ENCODE peak calls at places on chromosomes 11 and 22, in seven cellular contexts. Y is spleen, M is heart left ventricle, G is HFF-Myc, Q is AG09309, F is heart right ventricle, X is A549. T is an unnamed sample.

GRCh38 chr11:6251990-6252473 is 7.6 kb upstream of the CCKBR start:
- DNase-seq in M (no peak), Q (no peak), G (no peak), X (no peak), F (no peak), Y (no peak), T (peak)

GRCh38 chr22:20566420-20567260 is 59.2 kb downstream of the MED15 start:
- DNase-seq in Q (peak), X (peak), G (no peak), Y (peak), M (no peak), F (no peak), T (peak)

GRCh38 chr22:24001314-24001713 is 3.9 kb downstream of the GSTT4 start:
- DNase-seq in Y (no peak), G (no peak), X (no peak), F (no peak), M (no peak), Q (no peak), T (no peak)

GRCh38 chr22:40529817-40530216 is 106.7 kb downstream of the MRTFA start:
- DNase-seq in M (no peak), Y (no peak), Q (no peak), G (no peak), X (no peak), F (no peak), T (no peak)

GRCh38 chr11:132312161-132312560 is 941.7 kb downstream of the NTM start:
- DNase-seq in Y (no peak), Q (peak), M (no peak), X (no peak), F (no peak), G (no peak), T (no peak)

GRCh38 chr11:113202431-113202830 is 112.0 kb upstream of the TTC12 start:
- DNase-seq in Y (no peak), M (no peak), G (no peak), Q (no peak), X (peak), F (no peak), T (no peak)

GRCh38 chr11:1514349-1515061 is 27.9 kb upstream of the MOB2 start:
- DNase-seq in M (no peak), F (no peak), G (no peak), Q (no peak), X (no peak), Y (peak), T (no peak)

GRCh38 chr11:118437736-118438125 is 1.4 kb downstream of the KMT2A start:
- DNase-seq in M (peak), F (peak), Y (peak), Q (no peak), X (no peak), G (no peak), T (no peak)

GRCh38 chr22:41831828-41832552 is 915 bp upstream of the SREBF2 start:
- DNase-seq in Q (no peak), X (no peak), G (no peak), M (no peak), Y (no peak), F (no peak), T (no peak)

GRCh38 chr11:122146475-122146874 is 30.5 kb upstream of the BLID start:
- DNase-seq in M (no peak), G (no peak), F (no peak), Y (no peak), Q (no peak), X (peak), T (no peak)

GRCh38 chr22:22848364-22848866 is 39.2 kb upstream of the IGLL5 start:
- DNase-seq in F (peak), Y (peak), X (peak), G (no peak), Q (no peak), M (peak), T (peak)

GRCh38 chr11:125164422-125165110 is at the start of gene PKNOX2:
- DNase-seq in Y (peak), G (no peak), M (peak), X (peak), F (peak), Q (no peak), T (peak)

GRCh38 chr11:100790073-100790472 is 103.0 kb downstream of the ARHGAP42 start:
- DNase-seq in F (no peak), Q (no peak), Y (no peak), X (no peak), G (no peak), M (no peak), T (no peak)

GRCh38 chr11:46308632-46309419 is 31.4 kb downstream of the CREB3L1 start:
- DNase-seq in G (no peak), M (peak), F (peak), Y (peak), X (peak), Q (no peak), T (peak)

GRCh38 chr11:78901831-78902230 is 327.2 kb upstream of the NARS2 start:
- DNase-seq in G (no peak), M (no peak), X (no peak), Y (no peak), Q (no peak), F (no peak), T (no peak)

GRCh38 chr11:9397746-9398680 is 13.6 kb downstream of the IPO7 start:
- DNase-seq in G (no peak), Q (no peak), X (no peak), M (no peak), Y (no peak), F (no peak), T (no peak)

GRCh38 chr11:58316142-58316541 is 42.7 kb downstream of the OR5B17 start:
- DNase-seq in F (no peak), G (no peak), X (no peak), M (no peak), Y (no peak), Q (no peak), T (no peak)

GRCh38 chr11:94728541-94728940 is 39.6 kb upstream of the AMOTL1 start:
- DNase-seq in F (no peak), G (no peak), Q (peak), Y (no peak), X (no peak), M (no peak), T (no peak)

GRCh38 chr22:31342389-31343125 is 3.6 kb downstream of the PATZ1 start:
- DNase-seq in Q (no peak), F (no peak), Y (no peak), X (no peak), G (no peak), M (no peak), T (no peak)

GRCh38 chr22:47647181-47647580 is 884.7 kb downstream of the TBC1D22A start:
- DNase-seq in M (no peak), Y (no peak), Q (no peak), F (no peak), G (no peak), X (no peak), T (no peak)

GRCh38 chr11:119942021-119942420 is 195.9 kb downstream of the TRIM29 start:
- DNase-seq in X (no peak), Y (no peak), G (no peak), Q (no peak), F (no peak), M (no peak), T (no peak)

GRCh38 chr11:4960877-4961276 is 5.4 kb upstream of the OR51A2 start:
- DNase-seq in Y (no peak), F (no peak), X (no peak), M (no peak), Q (no peak), G (no peak), T (no peak)

GRCh38 chr11:20584093-20584774 is 15.2 kb upstream of the SLC6A5 start:
- DNase-seq in X (peak), Q (no peak), M (no peak), F (no peak), Y (no peak), G (no peak), T (no peak)

GRCh38 chr11:64097468-64098317 is 62.0 kb downstream of the FLRT1 start:
- DNase-seq in Q (no peak), Y (no peak), M (no peak), G (no peak), F (no peak), X (no peak), T (no peak)

GRCh38 chr22:43440556-43440955 is 28.7 kb downstream of the MPPED1 start:
- DNase-seq in F (no peak), Q (no peak), X (no peak), M (no peak), G (no peak), Y (peak), T (no peak)

GRCh38 chr11:59556883-59557205 is 45.5 kb downstream of the OR4D9 start:
- DNase-seq in M (no peak), G (no peak), Q (no peak), X (peak), F (no peak), Y (no peak), T (no peak)

GRCh38 chr22:17628304-17629166 is at the start of gene ATP6V1E1:
- DNase-seq in F (peak), Y (peak), G (peak), Q (peak), M (peak), X (peak), T (peak)

GRCh38 chr22:17629167-17629489 is 579 bp upstream of the ATP6V1E1 start:
- DNase-seq in M (no peak), F (no peak), Y (no peak), G (no peak), X (no peak), Q (no peak), T (no peak)

GRCh38 chr22:17627961-17628303 is 617 bp downstream of the ATP6V1E1 start:
- DNase-seq in X (no peak), Y (peak), Q (no peak), F (no peak), M (no peak), G (no peak), T (no peak)

GRCh38 chr22:17631076-17631565 is 2.6 kb upstream of the ATP6V1E1 start:
- DNase-seq in M (no peak), F (no peak), G (no peak), Q (no peak), X (no peak), Y (no peak), T (no peak)

DNA sequence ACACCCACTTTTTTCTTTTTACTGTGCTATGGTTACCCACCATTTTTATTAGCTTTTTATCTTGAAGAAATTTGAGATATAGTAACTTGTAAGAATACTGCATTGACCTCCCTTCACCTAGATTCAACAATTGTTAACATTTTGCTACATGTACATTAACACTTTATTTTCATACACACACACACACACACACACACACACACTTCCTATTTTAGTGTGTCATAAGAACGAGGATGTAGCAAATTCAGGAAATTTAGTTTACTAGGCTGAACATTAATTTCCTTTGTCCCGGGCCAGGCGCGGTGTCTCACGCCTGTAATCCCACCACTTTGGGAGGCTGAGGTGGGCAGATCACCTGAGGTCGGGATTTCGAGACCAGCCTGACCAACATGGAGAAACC is 1.1 kb upstream of the ATP6V1E1 start:
- DNase-seq in M (no peak), X (no peak), G (no peak), F (no peak), Y (no peak), Q (no peak), T (no peak)
- H3K4me3 ChIP-seq in M (no peak), X (peak), G (peak), F (no peak), Y (peak), Q (no peak), T (peak)

GRCh38 chr11:97460091-97460490 is 1070.3 kb downstream of the JRKL start:
- DNase-seq in M (no peak), F (no peak), G (no peak), Y (no peak), Q (no peak), X (no peak), T (no peak)

GRCh38 chr11:97451441-97451840 is 1061.6 kb downstream of the JRKL start:
- DNase-seq in G (no peak), Y (no peak), F (no peak), Q (no peak), M (no peak), X (no peak), T (no peak)

DNA sequence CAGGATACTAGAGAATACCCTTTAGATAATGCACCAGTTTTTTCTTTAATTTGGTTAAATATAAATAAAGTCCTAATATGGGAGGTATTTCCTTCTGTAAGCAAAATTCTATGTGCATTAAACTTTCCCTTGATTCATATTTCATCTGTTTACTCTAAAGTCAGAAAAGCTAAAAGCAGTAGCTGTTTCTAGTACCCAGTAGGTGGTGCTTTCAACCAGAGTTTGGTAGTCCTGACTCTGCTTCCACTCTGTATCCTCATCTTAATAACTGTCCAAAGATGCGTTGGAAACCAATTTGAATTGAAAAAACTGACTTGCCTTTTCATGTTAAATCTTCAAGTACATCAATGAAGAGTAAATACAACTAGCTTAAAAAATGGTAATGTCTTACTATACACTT is 1065.2 kb downstream of the JRKL start:
- DNase-seq in F (no peak), Q (no peak), Y (no peak), X (no peak), M (no peak), G (no peak), T (peak)
- TF ChIP-seq CTCF in F (peak), Q (no peak), Y (no peak), X (no peak), M (no peak), G (no peak), T (peak)

DNA sequence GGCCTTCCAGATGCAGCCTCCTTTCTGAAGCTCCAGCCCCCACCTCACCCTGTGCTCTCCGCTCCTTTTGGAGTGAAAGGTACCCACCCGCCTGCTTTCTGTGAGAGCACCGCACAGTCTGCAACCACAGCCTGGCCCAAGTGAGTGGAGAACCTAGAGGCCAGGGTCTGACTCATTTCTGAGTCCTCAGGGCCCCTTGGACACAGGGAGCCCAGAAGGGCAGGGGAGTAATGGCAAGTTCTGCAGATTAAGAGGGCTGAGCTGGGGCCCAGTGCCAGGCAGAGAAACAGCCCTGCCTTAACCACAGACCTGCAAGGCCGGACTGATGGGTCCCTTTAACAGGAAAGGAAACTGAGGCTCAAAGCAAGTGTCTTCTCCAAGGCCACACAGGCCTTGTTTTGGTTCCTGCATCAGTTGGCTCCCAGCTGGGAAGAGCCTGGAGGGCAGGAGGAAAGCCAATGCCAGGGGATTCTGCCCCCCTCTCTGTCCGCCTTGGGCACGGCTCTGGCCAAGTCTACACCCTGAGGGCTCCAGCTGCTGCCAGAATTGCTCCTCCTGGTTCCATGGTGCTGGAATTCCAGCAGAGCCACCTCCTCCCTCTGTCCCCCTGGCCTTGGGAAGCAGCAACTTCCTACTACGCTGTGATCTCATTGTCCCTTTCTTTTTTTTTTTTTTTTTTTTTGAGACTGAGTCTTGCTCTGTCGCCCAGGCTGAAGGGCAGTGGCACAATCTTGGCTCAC is 55.1 kb downstream of the CYTH4 start:
- DNase-seq in M (no peak), X (peak), F (no peak), G (no peak), Y (no peak), Q (no peak), T (no peak)
- H3K4me3 ChIP-seq in M (no peak), X (no peak), F (no peak), G (no peak), Y (no peak), Q (no peak), T (no peak)

GRCh38 chr11:35507688-35508087 is 17.7 kb downstream of the PAMR1 start:
- DNase-seq in X (peak), Q (no peak), F (no peak), G (no peak), M (no peak), Y (no peak), T (no peak)
- TF ChIP-seq CTCF in X (no peak), Q (peak), F (no peak), G (no peak), M (no peak), Y (no peak), T (no peak)

DNA sequence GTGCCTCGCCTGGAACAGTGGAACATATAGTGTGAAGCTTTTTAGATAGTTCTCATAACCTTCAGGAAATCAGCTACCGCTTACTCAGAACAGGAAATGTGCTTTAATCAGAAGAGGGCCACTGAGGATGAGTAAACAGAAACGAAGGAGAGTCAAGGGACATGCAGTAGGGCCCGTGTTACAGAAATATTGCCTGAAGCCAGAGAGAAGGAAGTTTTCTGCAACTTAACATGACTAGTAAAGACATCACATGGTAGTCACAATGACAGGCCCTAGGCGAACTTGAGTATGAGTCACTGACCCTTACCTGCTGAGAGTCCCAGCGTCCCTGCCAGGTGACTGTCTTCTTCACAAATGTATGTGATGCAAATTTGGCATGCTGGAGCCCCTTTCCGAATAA is 39.4 kb downstream of the CARD18 start:
- DNase-seq in Q (no peak), Y (no peak), M (no peak), G (no peak), X (no peak), F (no peak), T (no peak)
- H3K4me3 ChIP-seq in Q (no peak), Y (no peak), M (no peak), G (no peak), X (no peak), F (no peak), T (no peak)